ENCODE peak calls at places on chromosomes 7 and 10, in eight cellular contexts. H is ACHN, U is NCI-H1436 treated with DMSO at 0.1 percent for 48 hours, A is lung, R is non-pigmented ciliary epithelial cell, C is cardiac septum, I is GM04503, M is substantia nigra. E is an unnamed sample.

GRCh38 chr10:57320416-57320815 is 947.3 kb downstream of the IPMK start:
- DNase-seq in H (no peak), U (no peak), A (no peak), R (no peak), C (no peak), I (no peak), M (no peak), E (no peak)

GRCh38 chr7:87961754-87962153 is 27.7 kb downstream of the ADAM22 start:
- DNase-seq in H (no peak), U (no peak), A (no peak), R (no peak), C (no peak), I (no peak), M (no peak), E (no peak)

GRCh38 chr7:30977896-30978564 is 14.3 kb downstream of the GHRHR start:
- DNase-seq in H (peak; percentile 63), U (no peak), A (no peak), R (no peak), C (peak; percentile 73), I (no peak), M (no peak), E (no peak)

GRCh38 chr7:2191026-2191425 is 41.7 kb downstream of the MAD1L1 start:
- DNase-seq in H (no peak), U (no peak), A (no peak), R (no peak), C (no peak), I (no peak), M (no peak), E (no peak)

GRCh38 chr7:16765436-16765859 is 11.9 kb downstream of the TSPAN13 start:
- DNase-seq in H (no peak), U (no peak), A (no peak), R (no peak), C (no peak), I (no peak), M (no peak), E (no peak)

GRCh38 chr7:381211-382117 is 91.5 kb downstream of the FOXL3 start:
- DNase-seq in H (no peak), U (no peak), A (no peak), R (no peak), C (peak; percentile 50), I (no peak), M (no peak), E (peak; percentile 4)

GRCh38 chr7:50625360-50625759 is 60.2 kb upstream of the DDC start:
- DNase-seq in H (no peak), U (no peak), A (no peak), R (no peak), C (no peak), I (no peak), M (no peak), E (no peak)

GRCh38 chr10:101226888-101227736 is 2.2 kb downstream of the LBX1 start:
- DNase-seq in H (no peak), U (no peak), A (no peak), R (no peak), C (no peak), I (no peak), M (no peak), E (no peak)

GRCh38 chr7:41336455-41336952 is 366.4 kb downstream of the INHBA start:
- DNase-seq in H (no peak), U (no peak), A (no peak), R (no peak), C (no peak), I (no peak), M (no peak), E (no peak)

GRCh38 chr7:24965831-24966708 is 13.9 kb downstream of the OSBPL3 start:
- DNase-seq in H (no peak), U (no peak), A (peak; percentile 41), R (no peak), C (no peak), I (no peak), M (no peak), E (no peak)

GRCh38 chr10:99172130-99172738 is 63.4 kb downstream of the HPSE2 start:
- DNase-seq in H (peak; percentile 69), U (no peak), A (no peak), R (no peak), C (no peak), I (no peak), M (no peak), E (peak; percentile 28)

GRCh38 chr10:116708386-116708785 is 34.0 kb downstream of the HSPA12A start:
- DNase-seq in H (peak; percentile 64), U (no peak), A (no peak), R (no peak), C (peak; percentile 15), I (peak; percentile 45), M (no peak), E (no peak)

GRCh38 chr7:48841750-48842149 is 82.6 kb upstream of the CDC14C start:
- DNase-seq in H (no peak), U (no peak), A (no peak), R (no peak), C (no peak), I (no peak), M (no peak), E (no peak)